ENCODE peak calls at places on chromosome 6, in five cellular contexts. F, U, E, P and I are unnamed samples.

GRCh38 chr6:152848919-152849318 is 98.3 kb downstream of the VIP start:
- DNase-seq in U (no peak), E (no peak), P (no peak), F (no peak), I (no peak)

GRCh38 chr6:113185299-113185698 is 671.8 kb upstream of the MARCKS start:
- DNase-seq in F (no peak), E (no peak), P (no peak), U (no peak), I (no peak)

GRCh38 chr6:88629838-88630462 is 333.5 kb downstream of the RNGTT start:
- DNase-seq in F (no peak), P (no peak), U (no peak), E (no peak), I (no peak)

GRCh38 chr6:27066381-27066780 is 181.1 kb upstream of the PRSS16 start:
- DNase-seq in P (no peak), E (no peak), F (no peak), U (no peak), I (no peak)

GRCh38 chr6:133218831-133219230 is 22.3 kb upstream of the EYA4 start:
- DNase-seq in E (no peak), F (no peak), U (no peak), P (no peak), I (no peak)

GRCh38 chr6:55636406-55637102 is 57.6 kb upstream of the HMGCLL1 start:
- DNase-seq in P (no peak), E (no peak), U (no peak), F (no peak), I (no peak)

GRCh38 chr6:34593741-34594140 is 37.6 kb upstream of the SPDEF start:
- DNase-seq in F (no peak), E (no peak), U (no peak), P (no peak), I (no peak)

GRCh38 chr6:65646494-65647035 is 60.5 kb downstream of the EYS start:
- DNase-seq in E (no peak), F (no peak), U (no peak), P (no peak), I (no peak)

GRCh38 chr6:26136321-26136720 is 49.1 kb downstream of the HFE start:
- DNase-seq in E (no peak), U (no peak), F (no peak), P (no peak), I (no peak)

GRCh38 chr6:166360243-166361079 is 18.1 kb upstream of the SFT2D1 start:
- DNase-seq in F (no peak), E (no peak), U (no peak), P (no peak), I (no peak)

GRCh38 chr6:169577974-169578373 is 123.9 kb downstream of the WDR27 start:
- DNase-seq in U (no peak), F (no peak), E (no peak), P (no peak), I (no peak)

GRCh38 chr6:156877126-156877863 is 100.1 kb downstream of the ARID1B start:
- DNase-seq in E (no peak), U (no peak), P (no peak), F (no peak), I (no peak)

GRCh38 chr6:16332175-16332542 is 93.8 kb downstream of the GMPR start:
- DNase-seq in E (no peak), F (peak; percentile 77), P (peak; percentile 85), U (peak; percentile 73), I (peak; percentile 71)

GRCh38 chr6:144478487-144478886 is 193.4 kb downstream of the UTRN start:
- DNase-seq in F (no peak), U (no peak), E (no peak), P (no peak), I (no peak)

GRCh38 chr6:29685718-29686326 is 4.9 kb upstream of the ZFP57 start:
- DNase-seq in P (peak; percentile 81), F (no peak), U (no peak), E (no peak), I (no peak)

GRCh38 chr6:28580484-28580883 is 54.8 kb downstream of the GPX5 start:
- DNase-seq in E (no peak), F (no peak), U (no peak), P (no peak), I (no peak)

GRCh38 chr6:20577280-20577679 is 43.0 kb downstream of the CDKAL1 start:
- DNase-seq in U (no peak), F (no peak), E (no peak), P (no peak), I (no peak)

GRCh38 chr6:144315226-144315980 is 30.3 kb downstream of the UTRN start:
- DNase-seq in U (no peak), P (no peak), E (no peak), F (no peak), I (no peak)

GRCh38 chr6:100622907-100623692 is 158.4 kb upstream of the SIM1 start:
- DNase-seq in F (no peak), U (no peak), E (no peak), P (no peak), I (no peak)

GRCh38 chr6:32639440-32640394 is 2.5 kb downstream of the HLA-DQA1 start:
- DNase-seq in E (no peak), F (no peak), P (no peak), U (no peak), I (no peak)

GRCh38 chr6:30763618-30764489 is 19.5 kb upstream of the IER3 start:
- DNase-seq in P (no peak), U (no peak), F (no peak), E (no peak), I (no peak)

GRCh38 chr6:9370480-9370879 is 935.1 kb upstream of the SLC35B3 start:
- DNase-seq in F (no peak), P (no peak), E (no peak), U (no peak), I (no peak)

GRCh38 chr6:155782739-155783459 is 327.3 kb upstream of the NOX3 start:
- DNase-seq in P (no peak), F (no peak), E (no peak), U (no peak), I (no peak)

GRCh38 chr6:30779850-30780641 is 35.7 kb upstream of the IER3 start:
- DNase-seq in P (no peak), U (peak; percentile 37), E (no peak), F (no peak), I (no peak)

DNA sequence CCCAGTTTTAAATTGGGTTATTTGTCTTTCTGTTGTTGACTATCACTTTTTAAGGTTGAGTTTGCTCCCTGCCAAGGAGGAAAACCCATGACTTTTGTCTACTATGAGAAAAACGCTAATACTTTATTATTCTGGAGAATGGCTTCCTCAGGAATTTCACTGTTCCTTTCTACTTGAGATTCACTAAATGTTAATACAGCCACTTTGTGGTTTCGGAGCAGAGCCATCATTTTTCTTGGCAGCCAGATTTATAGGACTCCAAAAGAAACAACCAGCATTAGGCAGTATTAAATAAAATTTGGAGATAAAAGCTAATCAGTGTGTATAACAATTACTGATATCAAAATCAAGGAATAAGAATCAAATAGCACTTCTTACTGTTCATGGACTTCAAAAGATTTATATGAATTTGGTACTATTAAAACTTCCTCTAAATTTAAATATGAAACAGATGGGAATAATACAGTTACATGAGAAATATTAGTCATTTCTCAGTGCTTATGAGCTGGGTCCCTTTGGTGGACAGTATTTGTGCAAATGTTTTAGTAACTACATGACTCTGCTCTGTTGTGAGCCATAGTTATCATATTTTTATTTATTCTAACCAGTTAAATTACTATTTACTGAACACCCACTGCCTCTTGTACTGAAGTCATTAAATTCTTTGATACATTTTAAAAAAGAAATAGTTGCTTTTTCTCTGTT is 64.1 kb upstream of the FBXO30 start:
- DNase-seq in P (no peak), E (no peak), F (no peak), U (no peak), I (no peak)
- H3K4me1 ChIP-seq in P (no peaks in the 10 kb centered on the region), E (peaks cover 4% of the 10 kb centered on the region), F (no peaks in the 10 kb centered on the region), U (peaks cover 2% of the 10 kb centered on the region), I (no peaks in the 10 kb centered on the region)

GRCh38 chr6:85402922-85403321 is 47.0 kb upstream of the NT5E start:
- DNase-seq in F (no peak), U (no peak), P (no peak), E (no peak), I (no peak)

GRCh38 chr6:85405175-85405852 is 44.6 kb upstream of the NT5E start:
- DNase-seq in P (no peak), U (no peak), E (no peak), F (no peak), I (no peak)

GRCh38 chr6:85403331-85404015 is 46.4 kb upstream of the NT5E start:
- DNase-seq in U (no peak), F (no peak), E (no peak), P (no peak), I (no peak)

GRCh38 chr6:85405853-85406198 is 44.1 kb upstream of the NT5E start:
- DNase-seq in U (no peak), F (no peak), P (no peak), E (no peak), I (no peak)

GRCh38 chr6:85404497-85405174 is 45.2 kb upstream of the NT5E start:
- DNase-seq in F (no peak), E (no peak), U (peak; percentile 30), P (peak; percentile 92), I (no peak)
- H3K27ac ChIP-seq in F (no peak overlapping the region), E (no peak overlapping the region), U (no peak overlapping the region), P (peak overlapping the region; percentile 63), I (no peak overlapping the region)

GRCh38 chr6:7261030-7261841 is 51.8 kb downstream of the SSR1 start:
- DNase-seq in F (no peak), P (peak; percentile 91), U (peak; percentile 78), E (peak; percentile 96), I (no peak)

GRCh38 chr6:7260291-7261029 is 52.5 kb downstream of the SSR1 start:
- DNase-seq in U (peak; percentile 21), E (no peak), P (peak; percentile 44), F (no peak), I (no peak)

GRCh38 chr6:7264041-7264440 is 49.0 kb downstream of the SSR1 start:
- DNase-seq in E (no peak), F (no peak), U (no peak), P (peak; percentile 51), I (no peak)

GRCh38 chr6:7262746-7263335 is 50.2 kb downstream of the SSR1 start:
- DNase-seq in E (no peak), P (peak; percentile 69), U (no peak), F (no peak), I (no peak)

DNA sequence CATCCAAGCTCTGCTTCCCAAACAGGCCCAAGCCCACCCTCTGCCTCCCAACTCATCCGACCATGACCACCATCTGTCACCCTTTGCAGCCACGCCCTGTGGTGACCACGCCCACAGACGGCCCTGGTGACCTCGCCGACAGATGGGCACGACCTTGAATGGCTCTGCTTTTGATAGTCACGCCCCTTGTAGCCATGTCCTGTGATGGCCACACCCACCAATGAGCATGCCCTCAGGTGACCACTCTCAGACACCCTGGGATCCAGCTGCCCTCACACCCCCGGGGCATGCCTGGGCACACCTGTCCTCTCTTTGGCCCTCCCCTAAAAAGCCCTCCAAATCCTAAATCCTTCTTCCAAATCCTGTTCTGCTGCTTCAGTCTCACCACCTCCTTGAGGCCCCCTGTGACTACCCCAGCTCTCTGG is 51.0 kb downstream of the SSR1 start:
- DNase-seq in P (peak; percentile 68), F (no peak), E (no peak), U (no peak), I (no peak)
- H3K4me1 ChIP-seq in P (no peaks in the 10 kb centered on the region), F (peaks cover 12% of the 10 kb centered on the region), E (peaks cover 47% of the 10 kb centered on the region), U (peaks cover 2% of the 10 kb centered on the region), I (no peaks in the 10 kb centered on the region)

DNA sequence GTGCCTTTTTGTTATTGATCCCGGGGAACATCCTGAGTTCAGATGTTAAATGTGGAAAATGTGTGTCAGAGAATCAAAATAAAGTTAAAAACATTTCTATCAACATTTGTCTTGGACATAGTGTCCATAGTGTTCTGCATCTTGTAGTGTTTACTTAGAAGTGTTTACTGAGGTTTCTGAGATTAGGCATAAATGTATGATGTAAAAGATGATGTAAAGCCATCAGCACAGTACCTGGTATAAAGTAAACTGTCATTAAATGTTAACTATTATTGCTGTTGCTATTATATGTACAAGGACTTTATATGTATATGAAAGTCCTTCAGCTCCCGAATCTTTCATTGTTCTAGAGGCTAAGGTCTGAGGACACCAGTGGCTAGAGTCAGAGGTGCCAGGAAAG is 28.2 kb upstream of the VEGFA start:
- DNase-seq in P (no peak), U (no peak), F (no peak), E (no peak), I (no peak)
- H3K27ac ChIP-seq in P (no peak overlapping the region), U (no peak overlapping the region), F (no peak overlapping the region), E (no peak overlapping the region), I (no peak overlapping the region)